ENCODE peak calls at places on chromosomes 12 and 14, in six cellular contexts. B is GM23248, A is tibial nerve, E is kidney, X is mesenchymal stem cell, M is thoracic aorta. I is an unnamed sample.

GRCh38 chr14:69490219-69490918 is 5.8 kb downstream of the PLEKHD1 start:
- DNase-seq in X (no peak), A (no peak), M (no peak), B (no peak), E (no peak), I (no peak)

GRCh38 chr14:35051796-35052195 is 5.7 kb downstream of the FAM177A1 start:
- DNase-seq in M (no peak), B (no peak), X (peak; percentile 30), E (no peak), A (no peak), I (no peak)

GRCh38 chr12:68842784-68843567 is 35.0 kb downstream of the MDM2 start:
- DNase-seq in X (no peak), M (no peak), B (no peak), E (no peak), A (no peak), I (no peak)

GRCh38 chr14:86712176-86712575 is 1182.2 kb downstream of the FLRT2 start:
- DNase-seq in B (no peak), M (no peak), X (peak; percentile 5), E (no peak), A (no peak), I (no peak)

GRCh38 chr14:56341766-56342418 is 223.7 kb downstream of the PELI2 start:
- DNase-seq in A (no peak), E (no peak), B (peak; percentile 44), X (peak; percentile 74), M (no peak), I (no peak)

GRCh38 chr12:58087428-58088117 is 146.2 kb downstream of the ATP23 start:
- DNase-seq in X (no peak), E (no peak), B (no peak), M (no peak), A (no peak), I (peak; percentile 74)

GRCh38 chr14:89617471-89618291 is 200.6 kb upstream of the FOXN3 start:
- DNase-seq in M (no peak), B (peak; percentile 76), A (peak; percentile 16), E (peak; percentile 63), X (peak; percentile 74), I (no peak)

GRCh38 chr12:42530284-42530683 is 59.3 kb downstream of the PRICKLE1 start:
- DNase-seq in A (no peak), E (no peak), B (no peak), M (no peak), X (no peak), I (no peak)

GRCh38 chr14:92341791-92342190 is 18.8 kb downstream of the SLC24A4 start:
- DNase-seq in B (no peak), A (no peak), X (no peak), M (no peak), E (no peak), I (no peak)

GRCh38 chr14:69014829-69015259 is 35.7 kb upstream of the ACTN1 start:
- DNase-seq in B (peak; percentile 57), M (no peak), X (peak; percentile 33), E (peak; percentile 48), A (no peak), I (no peak)

GRCh38 chr14:52551696-52552062 is 626 bp downstream of the TXNDC16 start:
- DNase-seq in A (no peak), M (no peak), B (peak; percentile 53), E (no peak), X (peak; percentile 55), I (no peak)

GRCh38 chr12:49030714-49031572 is 12.4 kb upstream of the PRKAG1 start:
- DNase-seq in M (no peak), A (no peak), B (no peak), E (peak; percentile 69), X (no peak), I (no peak)

GRCh38 chr12:93624595-93625294 is 52.3 kb downstream of the SOCS2 start:
- DNase-seq in E (no peak), B (peak; percentile 97), A (no peak), M (no peak), X (peak; percentile 98), I (no peak)

GRCh38 chr12:51827925-51828818 is 20.3 kb downstream of the FIGNL2 start:
- DNase-seq in A (no peak), M (no peak), X (no peak), B (peak; percentile 79), E (no peak), I (no peak)

GRCh38 chr12:85955127-85955526 is 81.0 kb downstream of the NTS start:
- DNase-seq in A (no peak), E (no peak), B (peak; percentile 3), X (peak; percentile 5), M (no peak), I (no peak)

GRCh38 chr12:92927055-92927435 is 2.0 kb downstream of the EEA1 start:
- DNase-seq in M (no peak), E (no peak), B (peak; percentile 72), X (peak; percentile 65), A (no peak), I (no peak)

GRCh38 chr14:60632777-60633176 is 16.5 kb downstream of the SIX1 start:
- DNase-seq in X (no peak), A (no peak), B (no peak), M (no peak), E (no peak), I (no peak)

GRCh38 chr12:47417146-47417545 is 288.7 kb downstream of the RPAP3 start:
- DNase-seq in X (no peak), E (no peak), A (no peak), M (no peak), B (no peak), I (no peak)

GRCh38 chr12:47412837-47413236 is 293.0 kb downstream of the RPAP3 start:
- DNase-seq in X (no peak), M (no peak), B (no peak), E (no peak), A (no peak), I (no peak)

GRCh38 chr12:47414511-47414910 is 291.3 kb downstream of the RPAP3 start:
- DNase-seq in A (no peak), M (no peak), B (no peak), E (no peak), X (no peak), I (no peak)

GRCh38 chr12:47413806-47414205 is 292.0 kb downstream of the RPAP3 start:
- DNase-seq in E (no peak), M (no peak), A (no peak), X (no peak), B (peak; percentile 76), I (no peak)

DNA sequence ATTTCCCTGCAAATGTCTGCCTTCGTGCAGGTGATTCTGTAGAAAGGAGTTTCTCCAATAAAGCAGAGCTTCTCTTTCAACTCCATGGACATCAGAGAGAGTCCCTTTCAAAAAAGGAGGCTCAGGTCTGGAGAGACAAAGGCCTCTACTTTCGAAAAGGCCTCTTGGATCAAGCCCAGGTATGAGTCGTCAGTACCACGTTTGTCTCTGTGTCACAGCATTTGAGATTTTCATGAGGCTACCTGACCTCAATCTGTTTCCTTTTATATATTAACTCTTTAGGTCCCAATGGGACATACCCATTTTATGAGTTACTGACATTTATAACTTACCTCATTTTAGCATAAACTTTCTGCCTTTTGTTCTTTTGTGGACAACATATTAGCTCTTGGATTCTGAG is 290.8 kb downstream of the RPAP3 start:
- DNase-seq in X (no peak), B (peak; percentile 28), A (no peak), M (no peak), E (no peak), I (no peak)
- H3K4me3 ChIP-seq in X (no peak overlapping the region), B (no peak overlapping the region), A (no peak overlapping the region), M (no peak overlapping the region), E (no peak overlapping the region), I (no peak overlapping the region)

GRCh38 chr12:132945806-132946506 is 10.2 kb downstream of the ZNF605 start:
- DNase-seq in E (no peak), A (no peak), B (no peak), M (no peak), X (no peak), I (no peak)
- H3K9me3 ChIP-seq in E (peaks cover 24% of the 10 kb centered on the region), A (peaks cover 100% of the 10 kb centered on the region), B (peaks cover 2% of the 10 kb centered on the region), M (peaks cover 95% of the 10 kb centered on the region), X (peaks cover 99% of the 10 kb centered on the region), I (peaks cover 90% of the 10 kb centered on the region)

GRCh38 chr14:39447155-39447554 is 14.9 kb upstream of the FBXO33 start:
- DNase-seq in B (no peak), M (no peak), E (no peak), X (no peak), A (no peak), I (no peak)

GRCh38 chr14:39440975-39441374 is 8.7 kb upstream of the FBXO33 start:
- DNase-seq in B (no peak), M (no peak), E (no peak), X (no peak), A (no peak), I (no peak)

GRCh38 chr14:39442293-39442692 is 10.1 kb upstream of the FBXO33 start:
- DNase-seq in X (no peak), M (no peak), E (peak; percentile 60), A (no peak), B (no peak), I (no peak)

GRCh38 chr14:39441805-39442204 is 9.6 kb upstream of the FBXO33 start:
- DNase-seq in E (no peak), B (no peak), A (no peak), M (no peak), X (no peak), I (no peak)

DNA sequence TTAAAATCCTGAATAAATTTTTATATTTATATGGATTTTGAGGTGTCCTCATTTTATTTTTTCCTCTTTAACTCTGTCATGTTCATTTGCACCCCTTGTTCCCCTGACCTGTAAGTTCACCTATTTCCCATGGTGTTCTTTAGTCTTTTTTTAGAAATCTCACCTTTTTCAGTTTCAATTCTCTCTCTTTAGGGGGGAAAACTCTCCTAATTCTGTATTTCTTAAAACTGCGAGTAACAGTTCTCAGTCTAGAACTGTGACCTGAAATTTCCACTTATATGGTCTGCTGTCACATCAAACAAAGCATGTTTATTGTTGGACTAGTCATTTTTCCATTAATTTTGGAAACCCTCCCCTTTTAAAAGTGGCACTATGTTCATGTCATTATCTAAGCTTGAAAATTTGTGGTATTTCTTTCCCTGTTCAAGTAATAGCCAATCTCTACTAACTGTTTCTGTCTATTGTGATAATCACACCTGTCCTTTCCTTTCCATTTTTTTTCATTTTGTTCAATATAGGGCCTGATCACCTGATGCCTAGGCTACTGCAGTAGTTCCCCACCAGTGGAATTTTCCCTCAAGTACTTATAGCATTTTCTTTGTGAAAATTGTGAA is 14.0 kb upstream of the FBXO33 start:
- DNase-seq in E (no peak), M (no peak), A (no peak), X (no peak), B (no peak), I (no peak)
- H3K4me3 ChIP-seq in E (no peak overlapping the region), M (no peak overlapping the region), A (no peak overlapping the region), X (no peak overlapping the region), B (no peak overlapping the region), I (no peak overlapping the region)

DNA sequence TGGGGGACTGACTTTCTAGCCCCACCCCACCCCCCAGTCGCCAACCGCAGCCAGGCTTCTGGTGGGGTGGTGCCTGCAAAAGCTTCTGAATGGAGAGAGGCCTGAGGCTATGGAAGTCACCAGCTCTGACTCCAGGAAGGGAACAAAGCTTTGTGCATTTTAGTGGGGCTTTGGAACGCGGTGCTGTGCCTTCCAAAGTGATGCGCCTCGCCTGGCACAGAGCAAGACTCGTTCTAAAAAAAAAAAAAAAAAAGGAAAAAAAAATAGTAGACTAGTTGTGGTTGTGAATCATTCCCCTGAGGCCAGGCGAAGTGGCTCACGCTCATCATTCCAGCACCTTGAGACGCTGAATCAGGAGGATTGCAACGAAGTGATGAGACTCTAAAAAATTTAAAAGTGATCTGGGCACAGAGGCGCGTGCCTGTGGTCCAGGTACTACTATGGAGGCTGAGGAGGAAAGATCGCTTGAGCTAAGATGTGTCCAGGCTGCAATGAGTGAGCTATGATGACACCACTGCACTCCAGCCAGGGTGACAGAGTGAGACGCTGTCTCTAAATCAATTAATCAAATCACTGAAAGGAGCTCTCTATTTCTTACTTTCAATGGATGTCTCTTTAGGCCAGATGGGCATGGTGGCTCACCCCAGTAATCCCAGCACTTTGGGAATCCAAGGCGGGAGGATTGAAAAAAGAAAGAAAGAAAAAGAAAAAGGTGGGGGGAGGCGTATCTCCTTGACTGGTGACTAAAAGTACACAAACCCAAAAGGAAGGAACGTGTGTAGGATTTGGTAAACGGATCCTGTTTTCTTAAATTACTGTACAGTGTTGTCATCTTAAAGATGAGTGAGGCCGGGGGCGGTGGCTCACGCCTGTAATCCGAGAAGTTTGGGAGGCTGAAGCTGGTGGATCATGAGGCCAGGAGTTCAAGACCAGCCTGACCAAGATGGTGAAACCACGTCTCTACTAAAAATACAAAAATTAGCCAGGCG is 259.6 kb upstream of the ALG10B start:
- DNase-seq in M (no peak), E (no peak), B (peak; percentile 14), A (no peak), X (no peak), I (no peak)
- H3K9me3 ChIP-seq in M (no peaks in the 10 kb centered on the region), E (no peaks in the 10 kb centered on the region), B (no peaks in the 10 kb centered on the region), A (peaks cover 46% of the 10 kb centered on the region), X (peaks cover 3% of the 10 kb centered on the region), I (peaks cover 16% of the 10 kb centered on the region)